ENCODE peak calls at places on chromosomes 6 and 20, in four cellular contexts. Q, C, D and E are unnamed samples.

GRCh38 chr6:81451787-81452186 is 300.7 kb downstream of the TENT5A start:
- DNase-seq in C (no peak), D (no peak), Q (peak), E (peak)

GRCh38 chr6:36177166-36177565 is 19.4 kb upstream of the BRPF3 start:
- DNase-seq in C (no peak), Q (no peak), D (no peak), E (no peak)

GRCh38 chr6:1280666-1281300 is 31.1 kb upstream of the FOXQ1 start:
- DNase-seq in D (no peak), C (no peak), Q (no peak), E (no peak)

GRCh38 chr6:130870179-130870881 is 43.1 kb downstream of the SMLR1 start:
- DNase-seq in C (no peak), Q (no peak), D (no peak), E (no peak)

GRCh38 chr6:68724054-68724453 is 89.0 kb downstream of the ADGRB3 start:
- DNase-seq in Q (no peak), D (no peak), C (no peak), E (no peak)

GRCh38 chr6:163850874-163851273 is 436.4 kb downstream of the QKI start:
- DNase-seq in D (no peak), Q (no peak), C (no peak), E (no peak)

GRCh38 chr6:209432-210103 is 82.7 kb upstream of the DUSP22 start:
- DNase-seq in Q (no peak), C (no peak), D (no peak), E (no peak)

GRCh38 chr20:49768204-49769124 is 44.2 kb upstream of the SLC9A8 start:
- DNase-seq in D (no peak), Q (no peak), C (no peak), E (peak)

GRCh38 chr6:166640342-166641043 is 13.4 kb upstream of the RPS6KA2 start:
- DNase-seq in Q (no peak), D (no peak), C (no peak), E (no peak)

GRCh38 chr6:167698540-167698939 is 128.2 kb upstream of the AFDN start:
- DNase-seq in Q (no peak), D (no peak), C (no peak), E (no peak)

GRCh38 chr20:35831029-35831428 is 59.2 kb downstream of the PHF20 start:
- DNase-seq in Q (no peak), C (no peak), D (no peak), E (no peak)

GRCh38 chr6:170113141-170113540 is 177.7 kb downstream of the DLL1 start:
- DNase-seq in D (no peak), C (no peak), Q (no peak), E (no peak)

GRCh38 chr6:36075656-36076055 is 48.0 kb downstream of the MAPK14 start:
- DNase-seq in D (no peak), Q (no peak), C (peak), E (no peak)

GRCh38 chr6:56802570-56802969 is 152.3 kb upstream of the BEND6 start:
- DNase-seq in C (no peak), Q (peak), D (peak), E (no peak)

GRCh38 chr6:338815-339262 is 46.6 kb downstream of the DUSP22 start:
- DNase-seq in D (no peak), C (no peak), Q (no peak), E (no peak)

GRCh38 chr20:1180949-1181348 is 3.8 kb downstream of the TMEM74B start:
- DNase-seq in C (no peak), D (no peak), Q (no peak), E (no peak)

GRCh38 chr20:17533396-17533795 is 2.2 kb upstream of the BFSP1 start:
- DNase-seq in Q (no peak), D (peak), C (peak), E (no peak)

GRCh38 chr20:50470249-50470858 is 39.8 kb upstream of the PTPN1 start:
- DNase-seq in D (no peak), C (no peak), Q (no peak), E (no peak)